ENCODE peak calls at places on chromosomes 4 and X, in five cellular contexts. One of them, this sample, is unnamed.

GRCh38 chr4:66014146-66014765 is 344.0 kb upstream of the EPHA5 start:
- DNase-seq in H54: no peak
- DNase-seq in thyroid gland: no peak
- DNase-seq in effector CD4-positive, alpha-beta T cell: no peak
- DNase-seq in AG20443: no peak
- DNase-seq in this sample: no peak

GRCh38 chr4:148060264-148061138 is 328.6 kb downstream of the ARHGAP10 start:
- DNase-seq in H54: no peak
- DNase-seq in effector CD4-positive, alpha-beta T cell: no peak
- DNase-seq in AG20443: no peak
- DNase-seq in thyroid gland: no peak
- DNase-seq in this sample: no peak

GRCh38 chrX:153946910-153947769 is 2.7 kb upstream of the RENBP start:
- DNase-seq in AG20443: peak; percentile 81
- DNase-seq in thyroid gland: peak; percentile 46
- DNase-seq in H54: peak; percentile 80
- DNase-seq in effector CD4-positive, alpha-beta T cell: peak; percentile 71
- DNase-seq in this sample: peak; percentile 81

GRCh38 chr4:144954224-144954623 is 143.8 kb downstream of the ANAPC10 start:
- DNase-seq in H54: no peak
- DNase-seq in thyroid gland: no peak
- DNase-seq in effector CD4-positive, alpha-beta T cell: no peak
- DNase-seq in AG20443: no peak
- DNase-seq in this sample: no peak

GRCh38 chrX:55521687-55522086 is 32.0 kb upstream of the USP51 start:
- DNase-seq in thyroid gland: peak; percentile 53
- DNase-seq in H54: no peak
- DNase-seq in AG20443: no peak
- DNase-seq in effector CD4-positive, alpha-beta T cell: no peak
- DNase-seq in this sample: no peak

GRCh38 chr4:5979981-5980380 is 38.2 kb downstream of the C4orf50 start:
- DNase-seq in thyroid gland: peak; percentile 10
- DNase-seq in H54: no peak
- DNase-seq in AG20443: peak; percentile 44
- DNase-seq in effector CD4-positive, alpha-beta T cell: no peak
- DNase-seq in this sample: peak; percentile 81

GRCh38 chr4:146333187-146333894 is 119.0 kb downstream of the REELD1 start:
- DNase-seq in H54: no peak
- DNase-seq in AG20443: peak; percentile 42
- DNase-seq in thyroid gland: no peak
- DNase-seq in effector CD4-positive, alpha-beta T cell: no peak
- DNase-seq in this sample: peak; percentile 24

GRCh38 chrX:55161581-55161980 is 58.6 kb upstream of the PAGE5 start:
- DNase-seq in AG20443: peak; percentile 10
- DNase-seq in effector CD4-positive, alpha-beta T cell: no peak
- DNase-seq in H54: no peak
- DNase-seq in thyroid gland: no peak
- DNase-seq in this sample: no peak

GRCh38 chrX:41956027-41956426 is 32.7 kb upstream of the CASK start:
- DNase-seq in AG20443: peak; percentile 33
- DNase-seq in effector CD4-positive, alpha-beta T cell: no peak
- DNase-seq in thyroid gland: no peak
- DNase-seq in H54: no peak
- DNase-seq in this sample: no peak

GRCh38 chr4:119580293-119580692 is 48.3 kb downstream of the PDE5A start:
- DNase-seq in H54: no peak
- DNase-seq in AG20443: no peak
- DNase-seq in effector CD4-positive, alpha-beta T cell: no peak
- DNase-seq in thyroid gland: no peak
- DNase-seq in this sample: no peak

GRCh38 chrX:100424012-100424411 is 13.9 kb upstream of the PCDH19 start:
- DNase-seq in H54: no peak
- DNase-seq in thyroid gland: no peak
- DNase-seq in AG20443: no peak
- DNase-seq in effector CD4-positive, alpha-beta T cell: no peak
- DNase-seq in this sample: no peak

GRCh38 chr4:128517739-128518510 is 230.3 kb upstream of the PGRMC2 start:
- DNase-seq in effector CD4-positive, alpha-beta T cell: no peak
- DNase-seq in H54: peak; percentile 40
- DNase-seq in thyroid gland: peak; percentile 44
- DNase-seq in AG20443: peak; percentile 88
- DNase-seq in this sample: no peak

GRCh38 chr4:162839814-162840213 is 326.9 kb downstream of the NAF1 start:
- DNase-seq in thyroid gland: no peak
- DNase-seq in AG20443: no peak
- DNase-seq in effector CD4-positive, alpha-beta T cell: no peak
- DNase-seq in H54: no peak
- DNase-seq in this sample: no peak

GRCh38 chrX:69896046-69896445 is 153.7 kb downstream of the AWAT2 start:
- DNase-seq in AG20443: no peak
- DNase-seq in effector CD4-positive, alpha-beta T cell: no peak
- DNase-seq in thyroid gland: no peak
- DNase-seq in H54: no peak
- DNase-seq in this sample: no peak

GRCh38 chr4:113410686-113411085 is 350.9 kb downstream of the CAMK2D start:
- DNase-seq in AG20443: no peak
- DNase-seq in thyroid gland: no peak
- DNase-seq in effector CD4-positive, alpha-beta T cell: no peak
- DNase-seq in H54: no peak
- DNase-seq in this sample: no peak

GRCh38 chr4:47839259-47839658 is 1.4 kb upstream of the CORIN start:
- DNase-seq in H54: no peak
- DNase-seq in AG20443: no peak
- DNase-seq in thyroid gland: no peak
- DNase-seq in effector CD4-positive, alpha-beta T cell: peak; percentile 11
- DNase-seq in this sample: no peak

GRCh38 chrX:19912-20571 is 261.1 kb upstream of the PLCXD1 start:
- DNase-seq in thyroid gland: peak; percentile 4
- DNase-seq in H54: no peak
- DNase-seq in AG20443: no peak
- DNase-seq in effector CD4-positive, alpha-beta T cell: peak; percentile 5
- DNase-seq in this sample: no peak

GRCh38 chrX:8607326-8607725 is 124.6 kb downstream of the ANOS1 start:
- DNase-seq in effector CD4-positive, alpha-beta T cell: no peak
- DNase-seq in thyroid gland: no peak
- DNase-seq in H54: no peak
- DNase-seq in AG20443: no peak
- DNase-seq in this sample: no peak

GRCh38 chr4:154984148-154984547 is 203.1 kb downstream of the RBM46 start:
- DNase-seq in effector CD4-positive, alpha-beta T cell: no peak
- DNase-seq in H54: no peak
- DNase-seq in thyroid gland: no peak
- DNase-seq in AG20443: no peak
- DNase-seq in this sample: no peak

GRCh38 chr4:184746532-184746870 is 12.6 kb upstream of the CENPU start:
- DNase-seq in thyroid gland: peak; percentile 85
- DNase-seq in effector CD4-positive, alpha-beta T cell: no peak
- DNase-seq in H54: peak; percentile 26
- DNase-seq in AG20443: peak; percentile 86
- DNase-seq in this sample: no peak

GRCh38 chr4:81069706-81070331 is 39.3 kb downstream of the BMP3 start:
- DNase-seq in H54: peak; percentile 4
- DNase-seq in AG20443: peak; percentile 74
- DNase-seq in thyroid gland: peak; percentile 59
- DNase-seq in effector CD4-positive, alpha-beta T cell: peak; percentile 36
- DNase-seq in this sample: peak; percentile 97

GRCh38 chr4:112704991-112705845 is 68.3 kb downstream of the LARP7 start:
- DNase-seq in thyroid gland: peak; percentile 37
- DNase-seq in H54: peak; percentile 45
- DNase-seq in effector CD4-positive, alpha-beta T cell: no peak
- DNase-seq in AG20443: peak; percentile 66
- DNase-seq in this sample: peak; percentile 70

GRCh38 chr4:76952071-76952470 is 2.5 kb downstream of the SEPTIN11 start:
- DNase-seq in effector CD4-positive, alpha-beta T cell: no peak
- DNase-seq in H54: no peak
- DNase-seq in thyroid gland: no peak
- DNase-seq in AG20443: no peak
- DNase-seq in this sample: no peak

GRCh38 chr4:104470770-104471169 is 23.9 kb downstream of the CXXC4 start:
- DNase-seq in thyroid gland: no peak
- DNase-seq in H54: no peak
- DNase-seq in effector CD4-positive, alpha-beta T cell: no peak
- DNase-seq in AG20443: no peak
- DNase-seq in this sample: no peak

GRCh38 chr4:8639021-8639420 is 46.5 kb downstream of the CPZ start:
- DNase-seq in H54: no peak
- DNase-seq in effector CD4-positive, alpha-beta T cell: no peak
- DNase-seq in thyroid gland: no peak
- DNase-seq in AG20443: no peak
- DNase-seq in this sample: no peak

GRCh38 chr4:165383757-165384156 is 4.9 kb downstream of the CPE start:
- DNase-seq in effector CD4-positive, alpha-beta T cell: no peak
- DNase-seq in thyroid gland: no peak
- DNase-seq in H54: no peak
- DNase-seq in AG20443: no peak
- DNase-seq in this sample: peak; percentile 88

GRCh38 chr4:150219841-150220240 is 141.6 kb downstream of the DCLK2 start:
- DNase-seq in AG20443: peak; percentile 41
- DNase-seq in thyroid gland: no peak
- DNase-seq in effector CD4-positive, alpha-beta T cell: no peak
- DNase-seq in H54: no peak
- DNase-seq in this sample: no peak

This sample was measured in NCI-H1417.